ENCODE peak calls at places on chromosomes 6 and 20, in four cellular contexts. One of them, this sample, is unnamed.

GRCh38 chr6:112576421-112576820 is 229.3 kb downstream of the RFPL4B start:
- DNase-seq in cardiac fibroblast: no peak
- DNase-seq in sciatic nerve: no peak
- DNase-seq in stimulated activated CD8-positive, alpha-beta memory T cell treated with anti-CD3 and anti-CD28 coated beads, Interleukin-2, amount 100 ng/mL, for 48 hours: no peak
- DNase-seq in this sample: no peak

GRCh38 chr20:46814366-46815232 is 80.0 kb upstream of the EYA2 start:
- DNase-seq in cardiac fibroblast: peak
- DNase-seq in sciatic nerve: no peak
- DNase-seq in stimulated activated CD8-positive, alpha-beta memory T cell treated with anti-CD3 and anti-CD28 coated beads, Interleukin-2, amount 100 ng/mL, for 48 hours: no peak
- DNase-seq in this sample: no peak

GRCh38 chr6:26270121-26270861 is 94.7 kb upstream of the BTN3A2 start:
- DNase-seq in cardiac fibroblast: no peak
- DNase-seq in sciatic nerve: no peak
- DNase-seq in stimulated activated CD8-positive, alpha-beta memory T cell treated with anti-CD3 and anti-CD28 coated beads, Interleukin-2, amount 100 ng/mL, for 48 hours: no peak
- DNase-seq in this sample: peak

GRCh38 chr6:16974729-16975359 is 127.0 kb upstream of the STMND1 start:
- DNase-seq in cardiac fibroblast: no peak
- DNase-seq in sciatic nerve: no peak
- DNase-seq in stimulated activated CD8-positive, alpha-beta memory T cell treated with anti-CD3 and anti-CD28 coated beads, Interleukin-2, amount 100 ng/mL, for 48 hours: no peak
- DNase-seq in this sample: no peak

GRCh38 chr6:154156135-154156948 is 117.3 kb downstream of the OPRM1 start:
- DNase-seq in cardiac fibroblast: peak
- DNase-seq in sciatic nerve: no peak
- DNase-seq in stimulated activated CD8-positive, alpha-beta memory T cell treated with anti-CD3 and anti-CD28 coated beads, Interleukin-2, amount 100 ng/mL, for 48 hours: peak
- DNase-seq in this sample: no peak

GRCh38 chr6:151252626-151253025 is 12.9 kb downstream of the AKAP12 start:
- DNase-seq in cardiac fibroblast: no peak
- DNase-seq in sciatic nerve: no peak
- DNase-seq in stimulated activated CD8-positive, alpha-beta memory T cell treated with anti-CD3 and anti-CD28 coated beads, Interleukin-2, amount 100 ng/mL, for 48 hours: no peak
- DNase-seq in this sample: no peak

GRCh38 chr20:19695081-19695480 is 63.0 kb upstream of the RIN2 start:
- DNase-seq in cardiac fibroblast: no peak
- DNase-seq in sciatic nerve: no peak
- DNase-seq in stimulated activated CD8-positive, alpha-beta memory T cell treated with anti-CD3 and anti-CD28 coated beads, Interleukin-2, amount 100 ng/mL, for 48 hours: no peak
- DNase-seq in this sample: no peak

GRCh38 chr6:15252205-15252604 is 6.3 kb downstream of the JARID2 start:
- DNase-seq in cardiac fibroblast: no peak
- DNase-seq in sciatic nerve: no peak
- DNase-seq in stimulated activated CD8-positive, alpha-beta memory T cell treated with anti-CD3 and anti-CD28 coated beads, Interleukin-2, amount 100 ng/mL, for 48 hours: no peak
- DNase-seq in this sample: no peak

GRCh38 chr6:130202782-130203181 is 20.0 kb downstream of the SAMD3 start:
- DNase-seq in cardiac fibroblast: no peak
- DNase-seq in sciatic nerve: no peak
- DNase-seq in stimulated activated CD8-positive, alpha-beta memory T cell treated with anti-CD3 and anti-CD28 coated beads, Interleukin-2, amount 100 ng/mL, for 48 hours: peak
- DNase-seq in this sample: no peak

GRCh38 chr6:145199961-145200360 is 535.4 kb downstream of the EPM2A start:
- DNase-seq in cardiac fibroblast: no peak
- DNase-seq in sciatic nerve: no peak
- DNase-seq in stimulated activated CD8-positive, alpha-beta memory T cell treated with anti-CD3 and anti-CD28 coated beads, Interleukin-2, amount 100 ng/mL, for 48 hours: no peak
- DNase-seq in this sample: no peak

GRCh38 chr20:39111359-39112195 is 149.4 kb downstream of the DHX35 start:
- DNase-seq in cardiac fibroblast: no peak
- DNase-seq in sciatic nerve: no peak
- DNase-seq in stimulated activated CD8-positive, alpha-beta memory T cell treated with anti-CD3 and anti-CD28 coated beads, Interleukin-2, amount 100 ng/mL, for 48 hours: no peak
- DNase-seq in this sample: no peak

GRCh38 chr20:38286586-38287502 is 17.1 kb upstream of the BPI start:
- DNase-seq in cardiac fibroblast: no peak
- DNase-seq in sciatic nerve: peak
- DNase-seq in stimulated activated CD8-positive, alpha-beta memory T cell treated with anti-CD3 and anti-CD28 coated beads, Interleukin-2, amount 100 ng/mL, for 48 hours: no peak
- DNase-seq in this sample: no peak

GRCh38 chr20:24936526-24937407 is 12.3 kb upstream of the CST7 start:
- DNase-seq in cardiac fibroblast: no peak
- DNase-seq in sciatic nerve: no peak
- DNase-seq in stimulated activated CD8-positive, alpha-beta memory T cell treated with anti-CD3 and anti-CD28 coated beads, Interleukin-2, amount 100 ng/mL, for 48 hours: no peak
- DNase-seq in this sample: peak

GRCh38 chr6:71460933-71461332 is 172.3 kb downstream of the OGFRL1 start:
- DNase-seq in cardiac fibroblast: no peak
- DNase-seq in sciatic nerve: no peak
- DNase-seq in stimulated activated CD8-positive, alpha-beta memory T cell treated with anti-CD3 and anti-CD28 coated beads, Interleukin-2, amount 100 ng/mL, for 48 hours: no peak
- DNase-seq in this sample: no peak

GRCh38 chr6:168265394-168265793 is 54.2 kb downstream of the DACT2 start:
- DNase-seq in cardiac fibroblast: no peak
- DNase-seq in sciatic nerve: no peak
- DNase-seq in stimulated activated CD8-positive, alpha-beta memory T cell treated with anti-CD3 and anti-CD28 coated beads, Interleukin-2, amount 100 ng/mL, for 48 hours: no peak
- DNase-seq in this sample: no peak

GRCh38 chr20:51639206-51639832 is 96.8 kb upstream of the NFATC2 start:
- DNase-seq in cardiac fibroblast: peak
- DNase-seq in sciatic nerve: peak
- DNase-seq in stimulated activated CD8-positive, alpha-beta memory T cell treated with anti-CD3 and anti-CD28 coated beads, Interleukin-2, amount 100 ng/mL, for 48 hours: peak
- DNase-seq in this sample: peak

GRCh38 chr6:13513606-13514502 is 26.5 kb upstream of the GFOD1 start:
- DNase-seq in cardiac fibroblast: no peak
- DNase-seq in sciatic nerve: no peak
- DNase-seq in stimulated activated CD8-positive, alpha-beta memory T cell treated with anti-CD3 and anti-CD28 coated beads, Interleukin-2, amount 100 ng/mL, for 48 hours: no peak
- DNase-seq in this sample: no peak

This sample was measured in stimulated activated effector memory CD8-positive, alpha-beta T cell treated with anti-CD3 and anti-CD28 coated beads, Interleukin-12 subunit alpha, Interleukin-12 subunit beta, amount 100 ng/mL, for 72 hours.